ENCODE peak calls at places on chromosomes 11 and 22, in six cellular contexts. One of them, this sample, is unnamed. For H3K36me3, the result is how much of the 10 kb centered on the place peaks cover.

GRCh38 chr11:44564653-44565007 is 833 bp upstream of the CD82 start:
- DNase-seq in effector memory CD4-positive, alpha-beta T cell: no peak
- DNase-seq in CD4-positive, CD25-positive, alpha-beta regulatory T cell: peak
- DNase-seq in PC-3: peak
- DNase-seq in CD8-positive, alpha-beta T cell: no peak
- DNase-seq in mammary epithelial cell: peak
- DNase-seq in this sample: peak

GRCh38 chr22:23404689-23405365 is 175.3 kb downstream of the IGLL1 start:
- DNase-seq in effector memory CD4-positive, alpha-beta T cell: no peak
- DNase-seq in CD4-positive, CD25-positive, alpha-beta regulatory T cell: no peak
- DNase-seq in PC-3: peak
- DNase-seq in CD8-positive, alpha-beta T cell: no peak
- DNase-seq in mammary epithelial cell: no peak
- DNase-seq in this sample: no peak

GRCh38 chr11:56988614-56989013 is at the start of gene OR5AK2:
- DNase-seq in effector memory CD4-positive, alpha-beta T cell: no peak
- DNase-seq in CD4-positive, CD25-positive, alpha-beta regulatory T cell: no peak
- DNase-seq in PC-3: no peak
- DNase-seq in CD8-positive, alpha-beta T cell: no peak
- DNase-seq in mammary epithelial cell: no peak
- DNase-seq in this sample: no peak

GRCh38 chr22:30806391-30806861 is 111.8 kb downstream of the OSBP2 start:
- DNase-seq in effector memory CD4-positive, alpha-beta T cell: no peak
- DNase-seq in CD4-positive, CD25-positive, alpha-beta regulatory T cell: no peak
- DNase-seq in PC-3: peak
- DNase-seq in CD8-positive, alpha-beta T cell: no peak
- DNase-seq in mammary epithelial cell: peak
- DNase-seq in this sample: no peak

GRCh38 chr11:27315816-27316215 is 47.2 kb downstream of the CCDC34 start:
- DNase-seq in effector memory CD4-positive, alpha-beta T cell: no peak
- DNase-seq in CD4-positive, CD25-positive, alpha-beta regulatory T cell: no peak
- DNase-seq in PC-3: no peak
- DNase-seq in CD8-positive, alpha-beta T cell: no peak
- DNase-seq in mammary epithelial cell: no peak
- DNase-seq in this sample: no peak

GRCh38 chr11:2867722-2868548 is 17.6 kb downstream of the CDKN1C start:
- DNase-seq in effector memory CD4-positive, alpha-beta T cell: no peak
- DNase-seq in CD4-positive, CD25-positive, alpha-beta regulatory T cell: no peak
- DNase-seq in PC-3: no peak
- DNase-seq in CD8-positive, alpha-beta T cell: no peak
- DNase-seq in mammary epithelial cell: no peak
- DNase-seq in this sample: no peak

GRCh38 chr11:67301951-67302516 is 1.3 kb upstream of the SSH3 start:
- DNase-seq in effector memory CD4-positive, alpha-beta T cell: no peak
- DNase-seq in CD4-positive, CD25-positive, alpha-beta regulatory T cell: no peak
- DNase-seq in PC-3: peak
- DNase-seq in CD8-positive, alpha-beta T cell: no peak
- DNase-seq in mammary epithelial cell: no peak
- DNase-seq in this sample: peak

GRCh38 chr11:127042445-127042844 is 41.9 kb upstream of the KIRREL3 start:
- DNase-seq in effector memory CD4-positive, alpha-beta T cell: no peak
- DNase-seq in CD4-positive, CD25-positive, alpha-beta regulatory T cell: no peak
- DNase-seq in PC-3: no peak
- DNase-seq in CD8-positive, alpha-beta T cell: no peak
- DNase-seq in mammary epithelial cell: peak
- DNase-seq in this sample: no peak

GRCh38 chr22:45997775-45998637 is 21.0 kb upstream of the WNT7B start:
- DNase-seq in effector memory CD4-positive, alpha-beta T cell: no peak
- DNase-seq in CD4-positive, CD25-positive, alpha-beta regulatory T cell: no peak
- DNase-seq in PC-3: peak
- DNase-seq in CD8-positive, alpha-beta T cell: no peak
- DNase-seq in mammary epithelial cell: no peak
- DNase-seq in this sample: no peak

GRCh38 chr22:49977578-49977977 is 17.0 kb downstream of the PIM3 start:
- DNase-seq in effector memory CD4-positive, alpha-beta T cell: no peak
- DNase-seq in CD4-positive, CD25-positive, alpha-beta regulatory T cell: no peak
- DNase-seq in PC-3: no peak
- DNase-seq in CD8-positive, alpha-beta T cell: no peak
- DNase-seq in mammary epithelial cell: no peak
- DNase-seq in this sample: no peak

GRCh38 chr22:22241554-22241898 is 3.1 kb upstream of the VPREB1 start:
- DNase-seq in effector memory CD4-positive, alpha-beta T cell: no peak
- DNase-seq in CD4-positive, CD25-positive, alpha-beta regulatory T cell: no peak
- DNase-seq in PC-3: no peak
- DNase-seq in CD8-positive, alpha-beta T cell: no peak
- DNase-seq in mammary epithelial cell: no peak
- DNase-seq in this sample: no peak

GRCh38 chr22:49964493-49965290 is 4.1 kb downstream of the PIM3 start:
- DNase-seq in effector memory CD4-positive, alpha-beta T cell: no peak
- DNase-seq in CD4-positive, CD25-positive, alpha-beta regulatory T cell: no peak
- DNase-seq in PC-3: no peak
- DNase-seq in CD8-positive, alpha-beta T cell: no peak
- DNase-seq in mammary epithelial cell: no peak
- DNase-seq in this sample: no peak

GRCh38 chr11:75303544-75304224 is 47.8 kb downstream of the ARRB1 start:
- DNase-seq in effector memory CD4-positive, alpha-beta T cell: no peak
- DNase-seq in CD4-positive, CD25-positive, alpha-beta regulatory T cell: no peak
- DNase-seq in PC-3: no peak
- DNase-seq in CD8-positive, alpha-beta T cell: no peak
- DNase-seq in mammary epithelial cell: no peak
- DNase-seq in this sample: no peak

GRCh38 chr11:27282141-27282590 is 80.8 kb downstream of the CCDC34 start:
- DNase-seq in effector memory CD4-positive, alpha-beta T cell: no peak
- DNase-seq in CD4-positive, CD25-positive, alpha-beta regulatory T cell: no peak
- DNase-seq in PC-3: no peak
- DNase-seq in CD8-positive, alpha-beta T cell: no peak
- DNase-seq in mammary epithelial cell: no peak
- DNase-seq in this sample: no peak

GRCh38 chr22:42976534-42976933 is 38.4 kb downstream of the PACSIN2 start:
- DNase-seq in effector memory CD4-positive, alpha-beta T cell: no peak
- DNase-seq in CD4-positive, CD25-positive, alpha-beta regulatory T cell: no peak
- DNase-seq in PC-3: no peak
- DNase-seq in CD8-positive, alpha-beta T cell: no peak
- DNase-seq in mammary epithelial cell: no peak
- DNase-seq in this sample: no peak

GRCh38 chr11:128891912-128892398 is 799 bp downstream of the KCNJ5 start:
- DNase-seq in effector memory CD4-positive, alpha-beta T cell: no peak
- DNase-seq in CD4-positive, CD25-positive, alpha-beta regulatory T cell: no peak
- DNase-seq in PC-3: no peak
- DNase-seq in CD8-positive, alpha-beta T cell: no peak
- DNase-seq in mammary epithelial cell: no peak
- DNase-seq in this sample: no peak

GRCh38 chr11:64322925-64323260 is 5.0 kb downstream of the PRDX5 start:
- DNase-seq in effector memory CD4-positive, alpha-beta T cell: no peak
- DNase-seq in CD4-positive, CD25-positive, alpha-beta regulatory T cell: no peak
- DNase-seq in PC-3: no peak
- DNase-seq in CD8-positive, alpha-beta T cell: no peak
- DNase-seq in mammary epithelial cell: no peak
- DNase-seq in this sample: no peak

GRCh38 chr11:64058494-64058893 is 22.8 kb downstream of the FLRT1 start:
- DNase-seq in effector memory CD4-positive, alpha-beta T cell: no peak
- DNase-seq in CD4-positive, CD25-positive, alpha-beta regulatory T cell: no peak
- DNase-seq in PC-3: no peak
- DNase-seq in CD8-positive, alpha-beta T cell: no peak
- DNase-seq in mammary epithelial cell: no peak
- DNase-seq in this sample: no peak

GRCh38 chr11:2355000-2355644 is 22.0 kb upstream of the CD81 start:
- DNase-seq in effector memory CD4-positive, alpha-beta T cell: no peak
- DNase-seq in CD4-positive, CD25-positive, alpha-beta regulatory T cell: no peak
- DNase-seq in PC-3: peak
- DNase-seq in CD8-positive, alpha-beta T cell: no peak
- DNase-seq in mammary epithelial cell: no peak
- DNase-seq in this sample: no peak

GRCh38 chr22:40224702-40225101 is 47.0 kb downstream of the TNRC6B start:
- DNase-seq in effector memory CD4-positive, alpha-beta T cell: no peak
- DNase-seq in CD4-positive, CD25-positive, alpha-beta regulatory T cell: no peak
- DNase-seq in PC-3: no peak
- DNase-seq in CD8-positive, alpha-beta T cell: peak
- DNase-seq in mammary epithelial cell: no peak
- DNase-seq in this sample: no peak

GRCh38 chr11:112770487-112770886 is 190.7 kb upstream of the NCAM1 start:
- DNase-seq in effector memory CD4-positive, alpha-beta T cell: no peak
- DNase-seq in CD4-positive, CD25-positive, alpha-beta regulatory T cell: no peak
- DNase-seq in PC-3: no peak
- DNase-seq in CD8-positive, alpha-beta T cell: no peak
- DNase-seq in mammary epithelial cell: no peak
- DNase-seq in this sample: no peak

GRCh38 chr11:28400236-28401100 is 292.3 kb downstream of the METTL15 start:
- DNase-seq in effector memory CD4-positive, alpha-beta T cell: no peak
- DNase-seq in CD4-positive, CD25-positive, alpha-beta regulatory T cell: no peak
- DNase-seq in PC-3: peak
- DNase-seq in CD8-positive, alpha-beta T cell: no peak
- DNase-seq in mammary epithelial cell: peak
- DNase-seq in this sample: no peak

GRCh38 chr22:30235687-30236170 is 10.8 kb downstream of the LIF start:
- DNase-seq in effector memory CD4-positive, alpha-beta T cell: no peak
- DNase-seq in CD4-positive, CD25-positive, alpha-beta regulatory T cell: no peak
- DNase-seq in PC-3: peak
- DNase-seq in CD8-positive, alpha-beta T cell: no peak
- DNase-seq in mammary epithelial cell: peak
- DNase-seq in this sample: no peak

GRCh38 chr11:134468081-134468668 is 56.1 kb upstream of the B3GAT1 start:
- DNase-seq in effector memory CD4-positive, alpha-beta T cell: no peak
- DNase-seq in CD4-positive, CD25-positive, alpha-beta regulatory T cell: no peak
- DNase-seq in PC-3: no peak
- DNase-seq in CD8-positive, alpha-beta T cell: no peak
- DNase-seq in mammary epithelial cell: no peak
- DNase-seq in this sample: peak

GRCh38 chr11:2564588-2565440 is 120.0 kb downstream of the KCNQ1 start:
- DNase-seq in effector memory CD4-positive, alpha-beta T cell: no peak
- DNase-seq in CD4-positive, CD25-positive, alpha-beta regulatory T cell: no peak
- DNase-seq in PC-3: no peak
- DNase-seq in CD8-positive, alpha-beta T cell: no peak
- DNase-seq in mammary epithelial cell: no peak
- DNase-seq in this sample: no peak

GRCh38 chr11:83249972-83250593 is 36.1 kb downstream of the CCDC90B start:
- DNase-seq in effector memory CD4-positive, alpha-beta T cell: no peak
- DNase-seq in CD4-positive, CD25-positive, alpha-beta regulatory T cell: peak
- DNase-seq in PC-3: peak
- DNase-seq in CD8-positive, alpha-beta T cell: no peak
- DNase-seq in mammary epithelial cell: peak
- DNase-seq in this sample: peak

GRCh38 chr11:10858505-10859360 is 880 bp upstream of the ZBED5 start:
- DNase-seq in effector memory CD4-positive, alpha-beta T cell: peak
- DNase-seq in CD4-positive, CD25-positive, alpha-beta regulatory T cell: peak
- DNase-seq in PC-3: peak
- DNase-seq in CD8-positive, alpha-beta T cell: peak
- DNase-seq in mammary epithelial cell: no peak
- DNase-seq in this sample: peak

GRCh38 chr11:67483901-67484665 is 1.3 kb downstream of the AIP start:
- DNase-seq in effector memory CD4-positive, alpha-beta T cell: peak
- DNase-seq in CD4-positive, CD25-positive, alpha-beta regulatory T cell: peak
- DNase-seq in PC-3: no peak
- DNase-seq in CD8-positive, alpha-beta T cell: peak
- DNase-seq in mammary epithelial cell: no peak
- DNase-seq in this sample: peak

GRCh38 chr11:124670732-124671131 is 2.8 kb downstream of the SIAE start:
- DNase-seq in effector memory CD4-positive, alpha-beta T cell: peak
- DNase-seq in CD4-positive, CD25-positive, alpha-beta regulatory T cell: peak
- DNase-seq in PC-3: peak
- DNase-seq in CD8-positive, alpha-beta T cell: peak
- DNase-seq in mammary epithelial cell: no peak
- DNase-seq in this sample: no peak
- H3K4me3 ChIP-seq in effector memory CD4-positive, alpha-beta T cell: no peak
- H3K4me3 ChIP-seq in CD4-positive, CD25-positive, alpha-beta regulatory T cell: no peak
- H3K4me3 ChIP-seq in PC-3: no peak
- H3K4me3 ChIP-seq in CD8-positive, alpha-beta T cell: no peak
- H3K4me3 ChIP-seq in mammary epithelial cell: no peak
- H3K4me3 ChIP-seq in this sample: no peak

GRCh38 chr11:12160680-12161079 is 50.3 kb downstream of the MICAL2 start:
- DNase-seq in effector memory CD4-positive, alpha-beta T cell: no peak
- DNase-seq in CD4-positive, CD25-positive, alpha-beta regulatory T cell: no peak
- DNase-seq in PC-3: no peak
- DNase-seq in CD8-positive, alpha-beta T cell: no peak
- DNase-seq in mammary epithelial cell: no peak
- DNase-seq in this sample: no peak

GRCh38 chr11:12160231-12160630 is 49.8 kb downstream of the MICAL2 start:
- DNase-seq in effector memory CD4-positive, alpha-beta T cell: no peak
- DNase-seq in CD4-positive, CD25-positive, alpha-beta regulatory T cell: no peak
- DNase-seq in PC-3: no peak
- DNase-seq in CD8-positive, alpha-beta T cell: no peak
- DNase-seq in mammary epithelial cell: no peak
- DNase-seq in this sample: no peak

GRCh38 chr11:12157241-12157661 is 46.9 kb downstream of the MICAL2 start:
- DNase-seq in effector memory CD4-positive, alpha-beta T cell: no peak
- DNase-seq in CD4-positive, CD25-positive, alpha-beta regulatory T cell: no peak
- DNase-seq in PC-3: peak
- DNase-seq in CD8-positive, alpha-beta T cell: no peak
- DNase-seq in mammary epithelial cell: no peak
- DNase-seq in this sample: no peak

GRCh38 chr11:12159351-12160099 is 49.1 kb downstream of the MICAL2 start:
- DNase-seq in effector memory CD4-positive, alpha-beta T cell: no peak
- DNase-seq in CD4-positive, CD25-positive, alpha-beta regulatory T cell: no peak
- DNase-seq in PC-3: peak
- DNase-seq in CD8-positive, alpha-beta T cell: no peak
- DNase-seq in mammary epithelial cell: peak
- DNase-seq in this sample: no peak

DNA sequence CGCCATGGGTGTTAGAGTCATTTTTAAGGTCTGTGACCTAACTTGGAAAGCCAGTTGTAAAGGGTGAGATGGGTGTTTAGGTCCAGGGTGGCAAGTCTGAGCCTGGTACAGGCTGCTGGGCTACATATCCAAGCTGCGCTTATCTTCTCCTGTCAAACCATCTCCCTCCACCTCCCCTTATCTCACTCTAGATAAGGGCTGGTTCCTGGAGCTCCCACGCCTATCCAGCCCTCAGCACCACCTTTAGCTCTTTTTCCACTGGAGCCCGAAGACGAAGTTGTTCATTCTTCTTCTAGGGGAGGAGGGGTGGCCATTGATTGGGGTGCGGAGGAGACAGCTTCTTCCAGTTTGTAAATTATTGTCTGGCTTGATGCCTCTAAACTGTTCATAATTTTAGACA is 48.5 kb downstream of the MICAL2 start:
- DNase-seq in effector memory CD4-positive, alpha-beta T cell: no peak
- DNase-seq in CD4-positive, CD25-positive, alpha-beta regulatory T cell: no peak
- DNase-seq in PC-3: no peak
- DNase-seq in CD8-positive, alpha-beta T cell: no peak
- DNase-seq in mammary epithelial cell: no peak
- DNase-seq in this sample: peak
- H3K27ac ChIP-seq in effector memory CD4-positive, alpha-beta T cell: no peak
- H3K27ac ChIP-seq in CD4-positive, CD25-positive, alpha-beta regulatory T cell: no peak
- H3K27ac ChIP-seq in PC-3: peak
- H3K27ac ChIP-seq in CD8-positive, alpha-beta T cell: no peak
- H3K27ac ChIP-seq in mammary epithelial cell: no peak
- H3K27ac ChIP-seq in this sample: no peak

GRCh38 chr11:58609723-58610122 is 12.7 kb upstream of the CNTF start:
- DNase-seq in effector memory CD4-positive, alpha-beta T cell: no peak
- DNase-seq in CD4-positive, CD25-positive, alpha-beta regulatory T cell: no peak
- DNase-seq in PC-3: no peak
- DNase-seq in CD8-positive, alpha-beta T cell: no peak
- DNase-seq in mammary epithelial cell: no peak
- DNase-seq in this sample: no peak
- H3K36me3 ChIP-seq in effector memory CD4-positive, alpha-beta T cell: half or more
- H3K36me3 ChIP-seq in CD4-positive, CD25-positive, alpha-beta regulatory T cell: half or more
- H3K36me3 ChIP-seq in PC-3: half or more
- H3K36me3 ChIP-seq in CD8-positive, alpha-beta T cell: under half
- H3K36me3 ChIP-seq in mammary epithelial cell: under half
- H3K36me3 ChIP-seq in this sample: under half

GRCh38 chr11:15057352-15057751 is 16.0 kb upstream of the CALCB start:
- DNase-seq in effector memory CD4-positive, alpha-beta T cell: no peak
- DNase-seq in CD4-positive, CD25-positive, alpha-beta regulatory T cell: no peak
- DNase-seq in PC-3: no peak
- DNase-seq in CD8-positive, alpha-beta T cell: no peak
- DNase-seq in mammary epithelial cell: no peak
- DNase-seq in this sample: no peak
- H3K4me3 ChIP-seq in effector memory CD4-positive, alpha-beta T cell: no peak
- H3K4me3 ChIP-seq in CD4-positive, CD25-positive, alpha-beta regulatory T cell: no peak
- H3K4me3 ChIP-seq in PC-3: no peak
- H3K4me3 ChIP-seq in CD8-positive, alpha-beta T cell: no peak
- H3K4me3 ChIP-seq in mammary epithelial cell: no peak
- H3K4me3 ChIP-seq in this sample: no peak

This sample was measured in small intestine.